ENCODE peak calls at places on chromosomes 5 and 9, in four cellular contexts. J, N, Q and O are unnamed samples. For H3K4me1, the result is how much of the 10 kb centered on the place peaks cover.

GRCh38 chr5:141747152-141747640 is 65.2 kb upstream of the ARAP3 start:
- DNase-seq in J (peak), N (peak), Q (peak), O (no peak)

GRCh38 chr5:24693609-24694008 is 48.8 kb upstream of the CDH10 start:
- DNase-seq in J (no peak), N (no peak), Q (no peak), O (no peak)

GRCh38 chr9:118609355-118610044 is 759.7 kb downstream of the BRINP1 start:
- DNase-seq in J (no peak), N (no peak), Q (no peak), O (no peak)

GRCh38 chr5:62341783-62342475 is 35.9 kb downstream of the KIF2A start:
- DNase-seq in J (no peak), N (no peak), Q (no peak), O (no peak)

GRCh38 chr5:177981296-177982071 is 14.6 kb downstream of the PROP1 start:
- DNase-seq in J (no peak), N (no peak), Q (no peak), O (no peak)

GRCh38 chr5:141910271-141910673 is 13.4 kb upstream of the DELE1 start:
- DNase-seq in J (no peak), N (no peak), Q (no peak), O (no peak)

GRCh38 chr5:179319123-179319522 is 26.1 kb downstream of the ADAMTS2 start:
- DNase-seq in J (no peak), N (no peak), Q (no peak), O (no peak)

GRCh38 chr5:32278403-32278802 is 34.3 kb downstream of the MTMR12 start:
- DNase-seq in J (no peak), N (no peak), Q (no peak), O (no peak)

GRCh38 chr9:98516205-98516896 is 192.4 kb downstream of the GABBR2 start:
- DNase-seq in J (no peak), N (no peak), Q (no peak), O (no peak)

GRCh38 chr5:73947876-73948275 is 321.9 kb downstream of the ARHGEF28 start:
- DNase-seq in J (no peak), N (no peak), Q (no peak), O (no peak)

GRCh38 chr9:104961238-104961637 is 33.3 kb upstream of the ABCA1 start:
- DNase-seq in J (peak), N (no peak), Q (peak), O (no peak)

GRCh38 chr5:157108961-157109360 is at the start of gene HAVCR2:
- DNase-seq in J (peak), N (no peak), Q (no peak), O (no peak)

GRCh38 chr5:56983593-56984361 is 31.9 kb upstream of the MIER3 start:
- DNase-seq in J (no peak), N (no peak), Q (no peak), O (no peak)

GRCh38 chr9:129280236-129281231 is 102.5 kb upstream of the IER5L start:
- DNase-seq in J (peak), N (peak), Q (no peak), O (no peak)

GRCh38 chr5:14353661-14354474 is 210.7 kb downstream of the TRIO start:
- DNase-seq in J (no peak), N (peak), Q (no peak), O (no peak)

GRCh38 chr5:132754947-132755346 is 7.7 kb downstream of the CCNI2 start:
- DNase-seq in J (peak), N (no peak), Q (no peak), O (no peak)

GRCh38 chr5:154728884-154729283 is 26.3 kb upstream of the LARP1 start:
- DNase-seq in J (no peak), N (no peak), Q (no peak), O (no peak)

GRCh38 chr9:131348631-131349521 is 45.0 kb upstream of the PRRC2B start:
- DNase-seq in J (no peak), N (no peak), Q (no peak), O (no peak)

GRCh38 chr9:84153885-84154284 is 173.3 kb downstream of the RMI1 start:
- DNase-seq in J (no peak), N (no peak), Q (no peak), O (no peak)

GRCh38 chr9:86807577-86807976 is 139.7 kb downstream of the GAS1 start:
- DNase-seq in J (no peak), N (no peak), Q (no peak), O (peak)

GRCh38 chr5:114504560-114504959 is 142.7 kb downstream of the KCNN2 start:
- DNase-seq in J (no peak), N (peak), Q (no peak), O (no peak)

GRCh38 chr5:132406144-132406783 is 36.8 kb downstream of the SLC22A5 start:
- DNase-seq in J (no peak), N (no peak), Q (no peak), O (no peak)

GRCh38 chr5:77850536-77851228 is 74.5 kb upstream of the TBCA start:
- DNase-seq in J (no peak), N (peak), Q (no peak), O (no peak)

GRCh38 chr9:73038613-73039012 is 85.8 kb upstream of the ALDH1A1 start:
- DNase-seq in J (peak), N (no peak), Q (no peak), O (peak)

GRCh38 chr9:133961226-133962165 is 30.6 kb downstream of the VAV2 start:
- DNase-seq in J (no peak), N (peak), Q (no peak), O (no peak)
- H3K4me1 ChIP-seq in J (under half), N (under half), Q (under half), O (under half)

GRCh38 chr5:139575751-139576150 is 14.6 kb downstream of the UBE2D2 start:
- DNase-seq in J (no peak), N (no peak), Q (no peak), O (no peak)
- TF ChIP-seq EP300 in J (no peak), N (no peak), Q (no peak), O (no peak)

DNA sequence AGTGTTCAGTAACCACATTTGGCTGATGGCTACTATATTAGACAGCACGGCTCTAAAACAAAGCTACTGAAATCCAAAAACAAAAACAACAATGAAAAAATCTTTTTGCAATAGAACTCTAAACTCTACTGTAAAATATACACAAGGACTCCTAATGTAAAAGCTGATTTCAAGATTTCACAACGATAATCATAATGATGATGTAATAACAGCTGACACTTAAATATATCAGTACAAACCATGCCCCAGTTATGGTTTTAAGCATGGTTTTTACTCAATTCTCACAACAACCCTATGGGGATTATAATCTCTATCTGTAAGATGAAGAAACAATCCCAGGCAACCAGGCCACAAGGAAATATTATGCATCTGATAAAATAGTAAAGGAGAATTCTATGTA is 3.3 kb downstream of the ZNF300 start:
- DNase-seq in J (no peak), N (no peak), Q (no peak), O (no peak)
- H3K4me1 ChIP-seq in J (under half), N (under half), Q (under half), O (under half)

GRCh38 chr5:136910625-136911024 is 545.3 kb upstream of the TRPC7 start:
- DNase-seq in J (no peak), N (no peak), Q (no peak), O (no peak)
- TF ChIP-seq EP300 in J (no peak), N (no peak), Q (no peak), O (no peak)